ENCODE peak calls at places on chromosomes 13 and 19, in nine cellular contexts. T, Q, M, R, Y, H, Z, P and F are unnamed samples.

GRCh38 chr19:43651758-43652545 is 12.3 kb upstream of the CADM4 start:
- DNase-seq in Y (peak), T (no peak), R (peak), Z (peak), H (peak), M (peak), P (no peak), Q (peak), F (no peak)

GRCh38 chr19:47094557-47095517 is 18.7 kb downstream of the ZC3H4 start:
- DNase-seq in R (no peak), Y (no peak), T (no peak), P (peak), M (no peak), Q (peak), H (no peak), Z (peak), F (peak)

GRCh38 chr19:28598861-28599260 is 614.1 kb downstream of the UQCRFS1 start:
- DNase-seq in M (no peak), T (no peak), H (no peak), Q (no peak), Z (no peak), Y (no peak), P (no peak), R (no peak), F (no peak)

GRCh38 chr19:55099557-55100506 is 17.6 kb downstream of the PPP1R12C start:
- DNase-seq in Y (no peak), P (no peak), R (no peak), T (no peak), Q (no peak), Z (no peak), M (no peak), H (no peak), F (no peak)

GRCh38 chr19:49272204-49272603 is 52.8 kb downstream of the SLC6A16 start:
- DNase-seq in Y (no peak), R (peak), H (peak), Q (no peak), P (no peak), Z (no peak), M (no peak), T (peak), F (no peak)

GRCh38 chr13:30142502-30143211 is 164.7 kb downstream of the KATNAL1 start:
- DNase-seq in Q (no peak), T (peak), Z (peak), M (no peak), R (peak), P (no peak), H (peak), Y (peak), F (no peak)

GRCh38 chr19:45140533-45140932 is 20.2 kb downstream of the NKPD1 start:
- DNase-seq in Q (no peak), Y (no peak), M (no peak), Z (no peak), R (no peak), H (no peak), P (no peak), T (no peak), F (no peak)

GRCh38 chr13:46698910-46699460 is 98.0 kb downstream of the ESD start:
- DNase-seq in Z (no peak), R (no peak), T (no peak), H (peak), P (no peak), M (no peak), Y (no peak), Q (no peak), F (no peak)

GRCh38 chr13:32059511-32059984 is 28.0 kb downstream of the FRY start:
- DNase-seq in Q (no peak), Y (no peak), T (no peak), R (no peak), M (no peak), Z (no peak), P (no peak), H (no peak), F (no peak)

GRCh38 chr19:7492142-7493055 is 3.6 kb upstream of the PEX11G start:
- DNase-seq in Q (no peak), H (peak), Z (no peak), R (no peak), P (no peak), T (no peak), Y (no peak), M (no peak), F (peak)

GRCh38 chr13:33771296-33771695 is 46.7 kb upstream of the RFC3 start:
- DNase-seq in P (no peak), R (no peak), M (no peak), T (no peak), H (no peak), Y (no peak), Q (no peak), Z (no peak), F (no peak)

GRCh38 chr19:55670280-55671053 is 4.6 kb upstream of the EPN1 start:
- DNase-seq in H (no peak), R (peak), Z (peak), T (no peak), P (peak), M (no peak), Q (peak), Y (no peak), F (no peak)

GRCh38 chr19:11446652-11447301 is 11.3 kb downstream of the PRKCSH start:
- DNase-seq in P (peak), Z (no peak), R (peak), Y (no peak), M (no peak), Q (peak), T (no peak), H (peak), F (no peak)

GRCh38 chr13:65943024-65943423 is 1287.1 kb downstream of the PCDH9 start:
- DNase-seq in M (no peak), Z (no peak), P (no peak), H (peak), R (no peak), Y (peak), T (no peak), Q (no peak), F (no peak)

DNA sequence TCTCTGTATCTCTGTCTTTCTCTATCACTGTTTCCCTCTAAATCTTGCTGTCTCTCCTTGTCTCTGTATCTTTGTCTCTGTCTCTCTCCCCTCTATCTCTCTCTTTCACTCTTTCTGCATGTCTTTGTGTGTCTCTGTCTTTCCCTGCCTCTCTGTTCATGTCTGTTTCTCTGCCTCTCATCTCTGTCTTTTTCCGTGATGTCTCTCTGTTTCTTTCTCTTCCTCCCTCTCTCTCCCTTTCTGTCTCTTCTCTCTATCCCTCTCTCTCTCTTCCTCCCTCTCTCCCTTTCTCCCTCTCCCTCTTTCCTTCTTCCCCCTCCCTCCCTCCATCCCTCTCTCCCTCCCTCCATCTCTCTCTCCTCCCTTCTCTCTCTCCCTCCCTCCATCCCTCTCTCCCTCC is 56.7 kb upstream of the NFIC start:
- DNase-seq in M (no peak), Z (no peak), P (no peak), R (no peak), Q (no peak), T (no peak), H (no peak), Y (no peak), F (no peak)
- H3K4me3 ChIP-seq in M (no peak), Z (no peak), P (no peak), R (no peak), Q (no peak), T (no peak), H (no peak), Y (no peak), F (no peak)

DNA sequence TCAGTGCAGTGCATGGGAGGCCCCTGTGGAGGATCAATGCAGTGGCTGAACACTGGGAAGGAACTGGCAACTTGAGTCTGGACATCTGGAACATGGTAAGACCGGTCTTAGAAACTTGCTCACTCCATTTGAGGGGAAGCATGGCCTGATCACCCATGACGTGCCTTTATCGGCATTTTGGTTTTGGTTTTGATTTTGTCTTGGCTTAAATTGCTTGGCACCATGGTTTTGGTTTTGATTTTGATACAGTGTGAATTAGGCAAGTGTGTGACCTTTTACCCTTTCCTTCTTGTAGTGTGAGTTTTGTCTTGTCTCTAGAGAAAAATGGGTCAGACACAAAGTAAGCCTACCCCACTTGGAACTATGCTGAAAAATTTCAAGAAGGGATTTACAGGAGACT is 77.3 kb downstream of the ZNF486 start:
- DNase-seq in T (no peak), Z (no peak), Q (no peak), R (no peak), M (no peak), Y (no peak), H (no peak), P (no peak), F (no peak)
- H3K4me3 ChIP-seq in T (no peak), Z (no peak), Q (no peak), R (no peak), M (no peak), Y (no peak), H (no peak), P (no peak), F (no peak)

GRCh38 chr19:13011653-13012389 is 16.5 kb downstream of the NFIX start:
- DNase-seq in Q (peak), Y (no peak), T (no peak), M (no peak), H (no peak), P (no peak), R (no peak), Z (no peak), F (no peak)
- H3K4me3 ChIP-seq in Q (no peak), Y (peak), T (no peak), M (no peak), H (no peak), P (no peak), R (no peak), Z (no peak), F (no peak)

DNA sequence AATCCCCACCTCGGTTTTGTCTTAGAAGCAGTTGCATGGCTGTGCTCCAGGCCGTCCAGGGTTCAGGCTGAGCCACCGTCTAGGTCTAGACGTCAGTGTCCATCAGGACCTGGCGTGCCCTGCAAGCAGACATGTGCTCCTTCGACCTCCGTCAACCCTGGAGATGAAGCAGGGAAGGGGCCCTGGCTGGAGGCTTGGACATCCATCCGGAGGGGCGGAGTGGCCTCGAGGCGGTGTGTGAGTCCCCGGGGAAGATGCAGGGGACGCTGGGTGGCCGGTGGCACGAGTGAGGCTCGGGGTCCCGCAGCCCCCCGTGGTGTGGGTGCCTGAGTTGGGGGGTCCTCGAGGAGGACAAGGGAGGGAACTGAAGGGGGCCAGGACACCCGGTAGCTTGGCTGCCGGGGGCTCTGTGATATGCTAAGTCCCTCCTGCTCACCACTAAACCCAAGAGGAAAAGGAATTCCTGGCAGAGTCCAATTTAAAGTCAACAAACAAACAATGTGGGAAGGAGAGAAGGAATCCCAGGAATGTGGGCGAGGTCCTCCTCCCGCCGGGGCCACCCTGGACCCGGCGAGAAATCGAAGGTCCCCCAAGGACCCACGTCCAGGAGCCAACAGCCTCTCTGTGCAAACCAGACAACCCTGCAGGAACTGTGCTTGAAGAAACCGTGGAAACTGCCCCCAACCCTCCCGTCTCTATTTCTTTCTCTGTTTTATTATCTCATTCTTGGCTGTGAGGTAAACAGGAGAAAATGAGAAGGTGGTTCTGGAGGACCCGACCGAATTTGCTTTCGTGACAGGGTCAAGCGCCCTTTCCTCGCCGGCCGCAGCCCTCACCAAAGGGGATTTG is 14.8 kb upstream of the PTBP1 start:
- DNase-seq in M (no peak), T (no peak), Y (no peak), Z (no peak), R (peak), P (no peak), H (peak), Q (no peak), F (no peak)
- H3K4me3 ChIP-seq in M (peak), T (peak), Y (no peak), Z (no peak), R (peak), P (peak), H (peak), Q (peak), F (no peak)

GRCh38 chr19:18377026-18377425 is 8.9 kb upstream of the GDF15 start:
- DNase-seq in Y (no peak), T (no peak), Z (no peak), M (no peak), Q (no peak), H (no peak), R (peak), P (no peak), F (no peak)

GRCh38 chr19:18373892-18374629 is 11.9 kb upstream of the GDF15 start:
- DNase-seq in M (no peak), T (peak), P (peak), H (peak), Z (peak), R (peak), Y (peak), Q (peak), F (peak)

GRCh38 chr19:18368504-18369222 is 17.3 kb upstream of the GDF15 start:
- DNase-seq in P (no peak), R (no peak), T (no peak), M (no peak), H (no peak), Q (no peak), Y (no peak), Z (no peak), F (no peak)

GRCh38 chr19:18373407-18373891 is 12.5 kb upstream of the GDF15 start:
- DNase-seq in Q (no peak), H (no peak), Y (no peak), M (no peak), P (no peak), R (no peak), Z (no peak), T (no peak), F (no peak)
- H3K4me3 ChIP-seq in Q (no peak), H (no peak), Y (no peak), M (no peak), P (peak), R (no peak), Z (no peak), T (no peak), F (no peak)

GRCh38 chr19:41531438-41532311 is 44.3 kb upstream of the CEACAM21 start:
- DNase-seq in M (no peak), H (peak), R (peak), Q (peak), P (peak), Y (peak), T (no peak), Z (peak), F (peak)
- H3K4me3 ChIP-seq in M (no peak), H (peak), R (peak), Q (peak), P (peak), Y (no peak), T (no peak), Z (peak), F (no peak)

GRCh38 chr13:48874165-48874564 is 101.5 kb upstream of the FNDC3A start:
- DNase-seq in Z (no peak), Y (no peak), R (no peak), Q (no peak), H (no peak), P (no peak), T (no peak), M (no peak), F (no peak)
- H3K4me3 ChIP-seq in Z (no peak), Y (no peak), R (no peak), Q (no peak), H (no peak), P (no peak), T (no peak), M (no peak), F (no peak)

GRCh38 chr19:38729653-38730469 is 14.4 kb downstream of the CAPN12 start:
- DNase-seq in R (peak), Q (peak), T (no peak), Y (peak), H (peak), M (peak), Z (peak), P (peak), F (peak)
- H3K4me3 ChIP-seq in R (no peak), Q (no peak), T (no peak), Y (no peak), H (no peak), M (no peak), Z (no peak), P (no peak), F (no peak)

DNA sequence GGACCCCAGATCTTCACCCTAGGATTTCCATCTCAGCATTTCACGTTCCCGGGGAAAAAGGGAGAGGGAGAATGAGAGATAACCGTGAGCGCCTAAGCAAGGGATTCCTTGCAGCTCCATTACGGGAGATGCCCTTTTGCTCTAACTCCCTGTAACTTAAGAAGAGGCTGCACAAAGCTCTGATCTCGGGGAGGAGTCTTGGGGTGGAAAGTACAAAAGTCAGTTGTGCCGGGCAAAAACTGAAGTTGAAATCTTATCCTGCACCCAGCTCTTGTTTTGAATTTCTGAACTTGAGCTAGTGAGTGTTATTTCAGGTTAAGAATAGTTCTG is 256.4 kb upstream of the SOX21 start:
- DNase-seq in Y (no peak), R (no peak), H (no peak), Z (no peak), P (no peak), Q (no peak), M (no peak), T (no peak), F (no peak)
- H3K4me3 ChIP-seq in Y (no peak), R (peak), H (peak), Z (no peak), P (no peak), Q (no peak), M (peak), T (no peak), F (no peak)